ENCODE peak calls at places on chromosome 22, in ten cellular contexts. K, B, G, Z, F, D, J, S, N and A are unnamed samples.

GRCh38 chr22:23220485-23221350 is 40.4 kb downstream of the BCR start:
- DNase-seq in S (no peak), J (peak; percentile 41), Z (peak; percentile 58), B (peak; percentile 50), G (no peak), N (no peak), F (no peak), K (no peak), D (no peak), A (no peak)

GRCh38 chr22:32802291-32802826 is 854 bp downstream of the TIMP3 start:
- DNase-seq in F (no peak), J (peak; percentile 34), G (no peak), S (no peak), B (no peak), Z (no peak), K (no peak), N (no peak), D (no peak), A (no peak)

GRCh38 chr22:25668437-25668836 is 73.6 kb upstream of the MYO18B start:
- DNase-seq in G (no peak), D (peak; percentile 52), S (peak; percentile 53), B (peak; percentile 44), F (no peak), J (peak; percentile 31), N (no peak), Z (no peak), K (peak; percentile 49), A (no peak)

GRCh38 chr22:22974795-22975580 is 87.4 kb downstream of the IGLL5 start:
- DNase-seq in B (no peak), S (no peak), G (no peak), N (peak; percentile 59), D (no peak), K (no peak), F (no peak), Z (no peak), J (no peak), A (no peak)

GRCh38 chr22:42187646-42188045 is 57.0 kb upstream of the CYP2D6 start:
- DNase-seq in F (no peak), D (no peak), Z (no peak), N (no peak), B (no peak), G (no peak), S (no peak), K (no peak), J (no peak), A (no peak)

GRCh38 chr22:30178180-30179126 is 68.1 kb downstream of the LIF start:
- DNase-seq in F (no peak), S (no peak), Z (no peak), J (no peak), K (no peak), G (no peak), D (no peak), N (no peak), B (no peak), A (no peak)

GRCh38 chr22:39144101-39144815 is 8.2 kb downstream of the CBX7 start:
- DNase-seq in N (no peak), F (peak; percentile 82), Z (peak; percentile 68), G (no peak), B (no peak), D (no peak), J (peak; percentile 59), S (no peak), K (no peak), A (no peak)

GRCh38 chr22:26666035-26666338 is 8.6 kb downstream of the MIAT start:
- DNase-seq in Z (no peak), F (no peak), K (no peak), B (no peak), D (no peak), G (no peak), N (no peak), S (no peak), J (peak; percentile 56), A (no peak)

GRCh38 chr22:45868586-45869443 is 108.1 kb downstream of the WNT7B start:
- DNase-seq in J (no peak), F (peak; percentile 40), B (no peak), G (no peak), Z (no peak), N (no peak), S (no peak), D (no peak), K (no peak), A (peak; percentile 61)

GRCh38 chr22:46538816-46539163 is 1.4 kb upstream of the CELSR1 start:
- DNase-seq in D (no peak), N (peak; percentile 59), K (no peak), Z (no peak), S (no peak), B (no peak), F (no peak), G (no peak), J (peak; percentile 71), A (no peak)

GRCh38 chr22:43110444-43110926 is at the start of gene BIK:
- DNase-seq in S (peak; percentile 58), Z (peak; percentile 71), B (no peak), J (peak; percentile 53), F (peak; percentile 93), D (peak; percentile 58), G (no peak), N (peak; percentile 71), K (no peak), A (no peak)

GRCh38 chr22:37121887-37122591 is 12.5 kb upstream of the TMPRSS6 start:
- DNase-seq in B (no peak), J (peak; percentile 71), S (no peak), G (peak; percentile 74), D (peak; percentile 76), F (no peak), K (no peak), Z (peak; percentile 39), N (no peak), A (no peak)

GRCh38 chr22:37510046-37510445 is 9.2 kb downstream of the CARD10 start:
- DNase-seq in N (no peak), J (no peak), S (no peak), G (no peak), D (no peak), K (no peak), Z (no peak), F (no peak), B (no peak), A (no peak)

GRCh38 chr22:20887375-20887774 is 28.6 kb downstream of the SNAP29 start:
- DNase-seq in G (no peak), N (peak; percentile 96), Z (no peak), D (no peak), S (no peak), B (no peak), J (no peak), F (no peak), K (no peak), A (no peak)

GRCh38 chr22:43510226-43511070 is 98.6 kb downstream of the MPPED1 start:
- DNase-seq in S (no peak), Z (no peak), D (no peak), G (no peak), F (no peak), J (no peak), N (no peak), B (no peak), K (no peak), A (no peak)

GRCh38 chr22:42684462-42685195 is 35.4 kb upstream of the CYB5R3 start:
- DNase-seq in F (peak; percentile 22), N (no peak), B (no peak), D (no peak), Z (no peak), S (peak; percentile 54), J (no peak), K (no peak), G (no peak), A (no peak)

GRCh38 chr22:25702046-25702445 is 39.9 kb upstream of the MYO18B start:
- DNase-seq in D (no peak), N (peak; percentile 18), K (no peak), Z (no peak), J (peak; percentile 21), G (no peak), S (peak; percentile 50), B (no peak), F (no peak), A (no peak)

GRCh38 chr22:32165692-32166091 is 6.6 kb upstream of the C22orf42 start:
- DNase-seq in B (no peak), G (no peak), J (no peak), Z (no peak), D (no peak), K (no peak), S (no peak), N (no peak), F (no peak), A (no peak)

GRCh38 chr22:37805878-37806277 is 1.9 kb upstream of the GCAT start:
- DNase-seq in N (no peak), Z (no peak), S (no peak), K (no peak), B (no peak), F (no peak), G (no peak), J (no peak), D (no peak), A (no peak)

GRCh38 chr22:26642465-26643367 is 14.7 kb upstream of the MIAT start:
- DNase-seq in N (no peak), D (no peak), G (no peak), Z (peak; percentile 56), B (no peak), J (no peak), K (no peak), F (peak; percentile 63), S (no peak), A (no peak)

GRCh38 chr22:50530280-50530856 is 556 bp upstream of the TYMP start:
- DNase-seq in S (peak; percentile 45), N (peak; percentile 90), D (peak; percentile 84), B (no peak), K (no peak), J (peak; percentile 85), F (no peak), G (no peak), Z (peak; percentile 87), A (no peak)

GRCh38 chr22:45548991-45549736 is 46.5 kb downstream of the FBLN1 start:
- DNase-seq in N (no peak), Z (no peak), B (peak; percentile 79), J (peak; percentile 94), G (no peak), K (no peak), S (peak; percentile 59), D (peak; percentile 87), F (peak; percentile 82), A (no peak)

GRCh38 chr22:21918466-21919185 is 34.0 kb downstream of the PPM1F start:
- DNase-seq in Z (no peak), D (no peak), B (no peak), K (no peak), N (no peak), S (no peak), J (no peak), F (peak; percentile 28), G (no peak), A (no peak)

GRCh38 chr22:36758792-36759271 is 17.1 kb downstream of the IFT27 start:
- DNase-seq in D (no peak), S (no peak), J (no peak), Z (no peak), N (no peak), K (no peak), B (no peak), F (peak; percentile 44), G (no peak), A (peak; percentile 53)

GRCh38 chr22:26023104-26023775 is 146.0 kb upstream of the SEZ6L start:
- DNase-seq in N (no peak), K (no peak), F (peak; percentile 43), B (no peak), G (no peak), D (no peak), S (no peak), Z (no peak), J (no peak), A (no peak)

GRCh38 chr22:43921361-43921760 is 2.2 kb upstream of the PNPLA3 start:
- DNase-seq in F (no peak), D (no peak), K (no peak), S (peak; percentile 98), Z (no peak), J (peak; percentile 92), N (peak; percentile 77), B (no peak), G (no peak), A (no peak)

GRCh38 chr22:29702931-29703594 is 16.7 kb upstream of the CABP7 start:
- DNase-seq in N (no peak), S (no peak), D (no peak), F (peak; percentile 79), G (no peak), K (no peak), J (no peak), Z (peak; percentile 27), B (no peak), A (no peak)

GRCh38 chr22:38017272-38017920 is 33.0 kb upstream of the SOX10 start:
- DNase-seq in J (peak; percentile 51), F (peak; percentile 70), N (peak; percentile 48), S (no peak), B (peak; percentile 54), K (peak; percentile 54), D (peak; percentile 87), Z (peak; percentile 81), G (no peak), A (no peak)